ENCODE peak calls at places on chromosomes 7 and 10, in five cellular contexts. One of them, this sample, is unnamed.

GRCh38 chr7:33649476-33650441 is 255.6 kb upstream of the BMPER start:
- DNase-seq in MCF 10A: no peak
- DNase-seq in CD4-positive, alpha-beta T cell: no peak
- DNase-seq in pancreas: no peak
- DNase-seq in B cell: no peak
- DNase-seq in this sample: no peak

GRCh38 chr7:157851501-157852067 is 514.8 kb downstream of the DNAJB6 start:
- DNase-seq in MCF 10A: no peak
- DNase-seq in pancreas: peak
- DNase-seq in CD4-positive, alpha-beta T cell: peak
- DNase-seq in B cell: peak
- DNase-seq in this sample: peak

GRCh38 chr10:42932735-42933453 is 144.0 kb upstream of the RET start:
- DNase-seq in pancreas: no peak
- DNase-seq in B cell: no peak
- DNase-seq in MCF 10A: no peak
- DNase-seq in CD4-positive, alpha-beta T cell: peak
- DNase-seq in this sample: peak

GRCh38 chr10:12419279-12419847 is 70.0 kb downstream of the CAMK1D start:
- DNase-seq in MCF 10A: peak
- DNase-seq in pancreas: no peak
- DNase-seq in B cell: no peak
- DNase-seq in CD4-positive, alpha-beta T cell: peak
- DNase-seq in this sample: peak

GRCh38 chr7:131147604-131148003 is 180.1 kb upstream of the MKLN1 start:
- DNase-seq in CD4-positive, alpha-beta T cell: no peak
- DNase-seq in MCF 10A: no peak
- DNase-seq in B cell: no peak
- DNase-seq in pancreas: no peak
- DNase-seq in this sample: no peak

GRCh38 chr10:112738586-112739218 is 211.3 kb upstream of the TCF7L2 start:
- DNase-seq in MCF 10A: no peak
- DNase-seq in pancreas: no peak
- DNase-seq in B cell: no peak
- DNase-seq in CD4-positive, alpha-beta T cell: no peak
- DNase-seq in this sample: no peak

GRCh38 chr10:13773043-13773442 is 186.3 kb downstream of the PRPF18 start:
- DNase-seq in pancreas: no peak
- DNase-seq in MCF 10A: peak
- DNase-seq in CD4-positive, alpha-beta T cell: no peak
- DNase-seq in B cell: no peak
- DNase-seq in this sample: peak

GRCh38 chr7:23242935-23243334 is 3.6 kb upstream of the GPNMB start:
- DNase-seq in B cell: no peak
- DNase-seq in pancreas: no peak
- DNase-seq in CD4-positive, alpha-beta T cell: no peak
- DNase-seq in MCF 10A: no peak
- DNase-seq in this sample: no peak

GRCh38 chr10:48551796-48552591 is 52.9 kb downstream of the ARHGAP22 start:
- DNase-seq in pancreas: no peak
- DNase-seq in CD4-positive, alpha-beta T cell: no peak
- DNase-seq in B cell: peak
- DNase-seq in MCF 10A: peak
- DNase-seq in this sample: peak

GRCh38 chr7:106736508-106737201 is 75.7 kb upstream of the CCDC71L start:
- DNase-seq in MCF 10A: peak
- DNase-seq in pancreas: peak
- DNase-seq in B cell: peak
- DNase-seq in CD4-positive, alpha-beta T cell: no peak
- DNase-seq in this sample: peak

GRCh38 chr10:12602557-12602956 is 253.2 kb downstream of the CAMK1D start:
- DNase-seq in CD4-positive, alpha-beta T cell: no peak
- DNase-seq in MCF 10A: no peak
- DNase-seq in pancreas: no peak
- DNase-seq in B cell: no peak
- DNase-seq in this sample: no peak

GRCh38 chr7:84247591-84247990 is 53.0 kb upstream of the SEMA3A start:
- DNase-seq in MCF 10A: peak
- DNase-seq in B cell: no peak
- DNase-seq in CD4-positive, alpha-beta T cell: no peak
- DNase-seq in pancreas: no peak
- DNase-seq in this sample: peak

GRCh38 chr7:23894891-23895569 is 185.0 kb downstream of the STK31 start:
- DNase-seq in MCF 10A: no peak
- DNase-seq in B cell: no peak
- DNase-seq in CD4-positive, alpha-beta T cell: no peak
- DNase-seq in pancreas: no peak
- DNase-seq in this sample: no peak

GRCh38 chr7:125834421-125834820 is 904.8 kb upstream of the POT1 start:
- DNase-seq in B cell: no peak
- DNase-seq in CD4-positive, alpha-beta T cell: no peak
- DNase-seq in MCF 10A: no peak
- DNase-seq in pancreas: no peak
- DNase-seq in this sample: no peak

GRCh38 chr10:109892885-109893284 is 30.4 kb downstream of the XPNPEP1 start:
- DNase-seq in MCF 10A: peak
- DNase-seq in pancreas: no peak
- DNase-seq in CD4-positive, alpha-beta T cell: no peak
- DNase-seq in B cell: no peak
- DNase-seq in this sample: no peak

GRCh38 chr7:24057243-24057642 is 226.7 kb upstream of the NPY start:
- DNase-seq in MCF 10A: no peak
- DNase-seq in B cell: no peak
- DNase-seq in pancreas: no peak
- DNase-seq in CD4-positive, alpha-beta T cell: no peak
- DNase-seq in this sample: no peak

GRCh38 chr7:82925331-82925730 is 237.4 kb downstream of the PCLO start:
- DNase-seq in B cell: no peak
- DNase-seq in CD4-positive, alpha-beta T cell: no peak
- DNase-seq in pancreas: no peak
- DNase-seq in MCF 10A: no peak
- DNase-seq in this sample: no peak

GRCh38 chr10:98608417-98608816 is 161.7 kb upstream of the HPS1 start:
- DNase-seq in pancreas: no peak
- DNase-seq in B cell: no peak
- DNase-seq in CD4-positive, alpha-beta T cell: no peak
- DNase-seq in MCF 10A: no peak
- DNase-seq in this sample: no peak
- TF ChIP-seq CTCF in pancreas: no peak
- TF ChIP-seq CTCF in B cell: no peak
- TF ChIP-seq CTCF in CD4-positive, alpha-beta T cell: no peak
- TF ChIP-seq CTCF in MCF 10A: no peak
- TF ChIP-seq CTCF in this sample: no peak

DNA sequence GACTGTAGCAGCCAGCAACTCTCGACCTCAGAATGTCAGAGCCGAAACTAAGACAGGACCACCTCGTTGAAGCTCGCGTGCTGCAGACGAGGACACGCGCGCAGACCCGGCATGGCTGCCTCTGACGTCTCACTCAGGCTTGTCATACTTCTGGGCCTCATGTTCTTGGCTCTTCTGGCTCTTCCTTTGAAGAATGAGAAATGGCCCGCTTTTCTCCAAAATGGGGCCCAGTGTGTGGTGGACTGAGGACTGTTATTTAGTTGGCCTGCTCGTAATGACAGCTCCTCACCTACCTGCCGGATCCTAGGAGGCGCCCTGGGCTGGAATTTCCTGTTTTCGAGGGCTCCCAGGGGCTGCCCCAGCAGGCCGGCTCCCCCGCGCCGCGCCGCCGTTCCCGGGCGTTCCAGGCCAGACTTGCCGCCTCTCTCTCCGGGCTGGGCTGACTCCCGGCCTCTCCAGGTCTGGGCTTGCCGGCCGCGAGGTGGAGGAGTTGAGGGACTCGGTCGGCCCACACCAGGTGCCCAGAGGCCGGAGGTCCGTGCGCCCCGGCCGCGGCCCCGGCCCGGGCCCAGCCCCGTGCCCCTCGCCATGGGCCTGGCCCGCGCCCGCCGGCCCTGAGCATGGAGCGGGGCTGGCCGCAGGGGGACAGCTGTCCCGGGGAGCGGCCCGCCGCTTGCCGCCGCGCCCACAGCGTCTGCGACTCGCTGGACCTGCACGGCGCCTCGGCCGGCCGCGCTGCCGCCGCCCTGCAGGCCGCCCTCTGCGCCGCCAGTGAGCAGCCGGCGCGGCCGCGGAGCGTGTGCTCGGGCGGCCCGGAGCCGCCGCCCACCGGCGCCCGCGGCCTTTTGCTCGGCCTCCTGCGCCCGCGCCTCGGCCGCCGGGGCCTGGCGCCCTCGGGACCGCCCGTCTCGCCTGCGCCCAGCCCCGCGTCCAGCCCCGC is 28.1 kb downstream of the AGAP3 start:
- DNase-seq in B cell: no peak
- DNase-seq in CD4-positive, alpha-beta T cell: no peak
- DNase-seq in MCF 10A: peak
- DNase-seq in pancreas: no peak
- DNase-seq in this sample: peak
- TF ChIP-seq CTCF in B cell: no peak
- TF ChIP-seq CTCF in CD4-positive, alpha-beta T cell: no peak
- TF ChIP-seq CTCF in MCF 10A: no peak
- TF ChIP-seq CTCF in pancreas: no peak
- TF ChIP-seq CTCF in this sample: peak

DNA sequence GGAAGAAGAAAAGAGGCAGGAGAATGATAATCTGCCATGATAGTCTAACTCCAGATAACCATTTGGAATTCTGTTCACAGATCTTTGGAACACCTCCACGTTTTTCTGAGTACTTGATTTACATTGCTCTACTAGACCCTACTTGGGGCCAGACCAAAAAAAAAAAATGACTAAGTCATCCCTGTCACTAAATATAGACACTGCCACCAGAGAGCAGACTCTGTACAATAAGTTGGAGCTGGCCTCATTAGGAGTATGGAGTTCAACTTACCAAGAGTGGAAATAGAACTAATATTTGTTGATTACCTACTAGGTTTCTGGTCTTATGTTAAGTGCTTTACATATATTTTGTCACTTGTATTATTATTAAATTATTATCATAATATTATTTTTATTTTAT is 80.9 kb upstream of the ZNF800 start:
- DNase-seq in MCF 10A: no peak
- DNase-seq in CD4-positive, alpha-beta T cell: no peak
- DNase-seq in B cell: no peak
- DNase-seq in pancreas: no peak
- DNase-seq in this sample: no peak
- TF ChIP-seq CTCF in MCF 10A: no peak
- TF ChIP-seq CTCF in CD4-positive, alpha-beta T cell: no peak
- TF ChIP-seq CTCF in B cell: peak
- TF ChIP-seq CTCF in pancreas: no peak
- TF ChIP-seq CTCF in this sample: no peak

DNA sequence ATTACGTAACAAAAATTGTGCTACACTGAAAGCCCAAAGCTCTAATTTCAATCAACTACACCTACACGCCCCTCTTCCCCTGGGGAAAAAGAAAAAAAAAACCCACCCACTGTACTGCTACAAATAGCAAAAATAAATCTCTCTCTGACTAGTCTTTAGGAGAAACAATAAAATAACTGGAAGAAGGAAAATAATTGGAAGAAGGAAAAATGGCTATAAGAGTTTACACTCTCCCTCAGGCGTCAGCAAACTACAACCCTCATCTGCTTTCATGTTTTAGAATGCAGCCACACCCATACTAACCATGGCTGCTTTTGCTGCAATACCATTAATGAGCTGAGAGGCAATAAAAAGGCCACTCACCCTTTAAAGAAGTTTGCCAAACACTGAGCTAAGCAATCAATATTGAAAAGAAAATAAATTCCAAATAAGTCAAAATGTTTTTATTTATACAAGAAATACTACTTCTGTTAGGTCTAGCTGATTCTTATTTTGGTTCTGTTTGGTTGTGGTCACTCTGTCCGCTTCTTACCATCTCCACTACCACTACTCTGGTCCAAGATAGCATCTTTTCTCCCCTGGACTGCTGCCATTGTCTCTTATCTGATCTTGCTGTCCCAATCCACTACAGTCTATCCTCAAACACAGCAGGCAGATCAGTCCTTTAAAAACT is 3.8 kb downstream of the MINDY3 start:
- DNase-seq in CD4-positive, alpha-beta T cell: no peak
- DNase-seq in pancreas: no peak
- DNase-seq in MCF 10A: no peak
- DNase-seq in B cell: no peak
- DNase-seq in this sample: peak
- TF ChIP-seq CTCF in CD4-positive, alpha-beta T cell: no peak
- TF ChIP-seq CTCF in pancreas: no peak
- TF ChIP-seq CTCF in MCF 10A: no peak
- TF ChIP-seq CTCF in B cell: no peak
- TF ChIP-seq CTCF in this sample: no peak

GRCh38 chr7:132248841-132249590 is 327.3 kb downstream of the PLXNA4 start:
- DNase-seq in CD4-positive, alpha-beta T cell: no peak
- DNase-seq in B cell: no peak
- DNase-seq in pancreas: no peak
- DNase-seq in MCF 10A: no peak
- DNase-seq in this sample: no peak

GRCh38 chr7:132247995-132248618 is 328.2 kb downstream of the PLXNA4 start:
- DNase-seq in MCF 10A: no peak
- DNase-seq in pancreas: no peak
- DNase-seq in B cell: no peak
- DNase-seq in CD4-positive, alpha-beta T cell: no peak
- DNase-seq in this sample: no peak

GRCh38 chr7:132250480-132251326 is 325.6 kb downstream of the PLXNA4 start:
- DNase-seq in CD4-positive, alpha-beta T cell: no peak
- DNase-seq in pancreas: no peak
- DNase-seq in MCF 10A: no peak
- DNase-seq in B cell: no peak
- DNase-seq in this sample: no peak

GRCh38 chr7:132251327-132251659 is 325.0 kb downstream of the PLXNA4 start:
- DNase-seq in MCF 10A: peak
- DNase-seq in CD4-positive, alpha-beta T cell: no peak
- DNase-seq in pancreas: peak
- DNase-seq in B cell: no peak
- DNase-seq in this sample: peak

GRCh38 chr7:132249591-132249971 is 326.7 kb downstream of the PLXNA4 start:
- DNase-seq in B cell: no peak
- DNase-seq in pancreas: no peak
- DNase-seq in MCF 10A: peak
- DNase-seq in CD4-positive, alpha-beta T cell: no peak
- DNase-seq in this sample: peak
- TF ChIP-seq CTCF in B cell: no peak
- TF ChIP-seq CTCF in pancreas: no peak
- TF ChIP-seq CTCF in MCF 10A: peak
- TF ChIP-seq CTCF in CD4-positive, alpha-beta T cell: no peak
- TF ChIP-seq CTCF in this sample: no peak

GRCh38 chr7:116988363-116988989 is 35.2 kb downstream of the ST7 start:
- DNase-seq in pancreas: no peak
- DNase-seq in CD4-positive, alpha-beta T cell: no peak
- DNase-seq in MCF 10A: no peak
- DNase-seq in B cell: no peak
- DNase-seq in this sample: no peak
- TF ChIP-seq CTCF in pancreas: no peak
- TF ChIP-seq CTCF in CD4-positive, alpha-beta T cell: peak
- TF ChIP-seq CTCF in MCF 10A: peak
- TF ChIP-seq CTCF in B cell: peak
- TF ChIP-seq CTCF in this sample: peak

GRCh38 chr7:92904292-92905131 is 68.1 kb upstream of the CDK6 start:
- DNase-seq in MCF 10A: peak
- DNase-seq in B cell: no peak
- DNase-seq in pancreas: no peak
- DNase-seq in CD4-positive, alpha-beta T cell: peak
- DNase-seq in this sample: peak
- TF ChIP-seq CTCF in MCF 10A: no peak
- TF ChIP-seq CTCF in B cell: no peak
- TF ChIP-seq CTCF in pancreas: no peak
- TF ChIP-seq CTCF in CD4-positive, alpha-beta T cell: no peak
- TF ChIP-seq CTCF in this sample: no peak

DNA sequence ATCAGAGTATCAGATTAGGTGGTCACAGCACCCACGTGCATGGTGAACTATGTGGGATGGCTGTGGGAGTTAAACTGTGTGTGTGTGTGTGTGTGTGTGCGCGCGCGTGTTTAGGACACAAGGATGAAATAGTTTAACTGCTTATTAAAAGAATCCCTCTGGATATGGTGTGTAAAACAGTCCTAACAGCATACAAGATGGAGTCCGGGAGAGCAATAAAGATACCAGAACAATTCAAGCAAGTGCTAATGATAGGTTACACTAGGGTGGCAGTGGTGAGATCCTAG is 202.2 kb downstream of the IPMK start:
- DNase-seq in CD4-positive, alpha-beta T cell: no peak
- DNase-seq in B cell: no peak
- DNase-seq in MCF 10A: no peak
- DNase-seq in pancreas: no peak
- DNase-seq in this sample: no peak
- TF ChIP-seq CTCF in CD4-positive, alpha-beta T cell: no peak
- TF ChIP-seq CTCF in B cell: no peak
- TF ChIP-seq CTCF in MCF 10A: no peak
- TF ChIP-seq CTCF in pancreas: no peak
- TF ChIP-seq CTCF in this sample: peak

This sample was measured in RWPE1.